ENCODE peak calls at places on chromosomes 12 and 14, in five cellular contexts. One of them, this sample, is unnamed.
A peak's percentile ranks its signal among the peaks of the same experiment; 100 is the strongest.

GRCh38 chr14:54211562-54212308 is 185.1 kb upstream of the CDKN3 start:
- DNase-seq in CD8-positive, alpha-beta T cell: no peak
- DNase-seq in pancreas: no peak
- DNase-seq in adrenal gland: no peak
- DNase-seq in fibroblast of pulmonary artery: peak; percentile 93
- DNase-seq in this sample: no peak

GRCh38 chr14:78142994-78143393 is 27.2 kb upstream of the NRXN3 start:
- DNase-seq in fibroblast of pulmonary artery: no peak
- DNase-seq in CD8-positive, alpha-beta T cell: no peak
- DNase-seq in pancreas: no peak
- DNase-seq in adrenal gland: no peak
- DNase-seq in this sample: no peak

GRCh38 chr12:93790472-93791152 is 113.4 kb downstream of the CRADD start:
- DNase-seq in adrenal gland: no peak
- DNase-seq in CD8-positive, alpha-beta T cell: no peak
- DNase-seq in fibroblast of pulmonary artery: peak; percentile 89
- DNase-seq in pancreas: no peak
- DNase-seq in this sample: no peak

GRCh38 chr12:56299308-56299852 is 750 bp downstream of the CS start:
- DNase-seq in CD8-positive, alpha-beta T cell: no peak
- DNase-seq in pancreas: no peak
- DNase-seq in fibroblast of pulmonary artery: no peak
- DNase-seq in adrenal gland: peak; percentile 25
- DNase-seq in this sample: no peak

GRCh38 chr12:77954156-77954555 is 123.5 kb downstream of the NAV3 start:
- DNase-seq in fibroblast of pulmonary artery: no peak
- DNase-seq in pancreas: no peak
- DNase-seq in CD8-positive, alpha-beta T cell: no peak
- DNase-seq in adrenal gland: no peak
- DNase-seq in this sample: no peak

GRCh38 chr12:3299929-3300832 is 190.8 kb upstream of the PRMT8 start:
- DNase-seq in CD8-positive, alpha-beta T cell: peak; percentile 83
- DNase-seq in fibroblast of pulmonary artery: peak; percentile 85
- DNase-seq in adrenal gland: peak; percentile 91
- DNase-seq in pancreas: peak; percentile 96
- DNase-seq in this sample: peak; percentile 59

GRCh38 chr12:123532808-123533649 is 490 bp downstream of the RILPL1 start:
- DNase-seq in pancreas: peak; percentile 82
- DNase-seq in CD8-positive, alpha-beta T cell: peak; percentile 49
- DNase-seq in fibroblast of pulmonary artery: peak; percentile 35
- DNase-seq in adrenal gland: peak; percentile 88
- DNase-seq in this sample: peak; percentile 17

GRCh38 chr12:98402081-98402480 is 113.3 kb upstream of the TMPO start:
- DNase-seq in CD8-positive, alpha-beta T cell: no peak
- DNase-seq in adrenal gland: no peak
- DNase-seq in pancreas: no peak
- DNase-seq in fibroblast of pulmonary artery: no peak
- DNase-seq in this sample: no peak

GRCh38 chr12:53299454-53300180 is at the start of gene MYG1:
- DNase-seq in CD8-positive, alpha-beta T cell: peak; percentile 90
- DNase-seq in fibroblast of pulmonary artery: peak; percentile 89
- DNase-seq in adrenal gland: peak; percentile 89
- DNase-seq in pancreas: peak; percentile 96
- DNase-seq in this sample: peak; percentile 70

GRCh38 chr12:117908411-117908810 is 60.4 kb downstream of the KSR2 start:
- DNase-seq in adrenal gland: no peak
- DNase-seq in fibroblast of pulmonary artery: no peak
- DNase-seq in CD8-positive, alpha-beta T cell: no peak
- DNase-seq in pancreas: no peak
- DNase-seq in this sample: no peak

GRCh38 chr12:69151254-69151751 is 88.1 kb upstream of the CPSF6 start:
- DNase-seq in pancreas: no peak
- DNase-seq in adrenal gland: no peak
- DNase-seq in fibroblast of pulmonary artery: no peak
- DNase-seq in CD8-positive, alpha-beta T cell: no peak
- DNase-seq in this sample: no peak

GRCh38 chr12:5736527-5736926 is 208.5 kb downstream of the ANO2 start:
- DNase-seq in adrenal gland: no peak
- DNase-seq in fibroblast of pulmonary artery: no peak
- DNase-seq in pancreas: no peak
- DNase-seq in CD8-positive, alpha-beta T cell: no peak
- DNase-seq in this sample: no peak

GRCh38 chr12:80040075-80040738 is 59.1 kb upstream of the OTOGL start:
- DNase-seq in pancreas: no peak
- DNase-seq in adrenal gland: no peak
- DNase-seq in CD8-positive, alpha-beta T cell: no peak
- DNase-seq in fibroblast of pulmonary artery: peak; percentile 29
- DNase-seq in this sample: no peak

GRCh38 chr12:105031061-105031807 is 45.1 kb downstream of the NOPCHAP1 start:
- DNase-seq in CD8-positive, alpha-beta T cell: no peak
- DNase-seq in adrenal gland: no peak
- DNase-seq in pancreas: no peak
- DNase-seq in fibroblast of pulmonary artery: no peak
- DNase-seq in this sample: no peak

GRCh38 chr12:26647091-26647490 is 185.9 kb downstream of the ITPR2 start:
- DNase-seq in pancreas: no peak
- DNase-seq in adrenal gland: no peak
- DNase-seq in fibroblast of pulmonary artery: no peak
- DNase-seq in CD8-positive, alpha-beta T cell: no peak
- DNase-seq in this sample: no peak

GRCh38 chr14:74302160-74302628 is 540 bp downstream of the ABCD4 start:
- DNase-seq in fibroblast of pulmonary artery: peak; percentile 62
- DNase-seq in pancreas: no peak
- DNase-seq in CD8-positive, alpha-beta T cell: no peak
- DNase-seq in adrenal gland: no peak
- DNase-seq in this sample: no peak

GRCh38 chr14:35747379-35747778 is 61.7 kb downstream of the RALGAPA1 start:
- DNase-seq in adrenal gland: no peak
- DNase-seq in CD8-positive, alpha-beta T cell: no peak
- DNase-seq in fibroblast of pulmonary artery: peak; percentile 18
- DNase-seq in pancreas: no peak
- DNase-seq in this sample: no peak

GRCh38 chr14:40417777-40418401 is 985.7 kb upstream of the FBXO33 start:
- DNase-seq in fibroblast of pulmonary artery: peak; percentile 4
- DNase-seq in CD8-positive, alpha-beta T cell: no peak
- DNase-seq in pancreas: no peak
- DNase-seq in adrenal gland: peak; percentile 16
- DNase-seq in this sample: no peak
- TF ChIP-seq CTCF in fibroblast of pulmonary artery: peak; percentile 45
- TF ChIP-seq CTCF in CD8-positive, alpha-beta T cell: peak; percentile 15
- TF ChIP-seq CTCF in pancreas: peak; percentile 28
- TF ChIP-seq CTCF in adrenal gland: peak; percentile 46
- TF ChIP-seq CTCF in this sample: no peak

DNA sequence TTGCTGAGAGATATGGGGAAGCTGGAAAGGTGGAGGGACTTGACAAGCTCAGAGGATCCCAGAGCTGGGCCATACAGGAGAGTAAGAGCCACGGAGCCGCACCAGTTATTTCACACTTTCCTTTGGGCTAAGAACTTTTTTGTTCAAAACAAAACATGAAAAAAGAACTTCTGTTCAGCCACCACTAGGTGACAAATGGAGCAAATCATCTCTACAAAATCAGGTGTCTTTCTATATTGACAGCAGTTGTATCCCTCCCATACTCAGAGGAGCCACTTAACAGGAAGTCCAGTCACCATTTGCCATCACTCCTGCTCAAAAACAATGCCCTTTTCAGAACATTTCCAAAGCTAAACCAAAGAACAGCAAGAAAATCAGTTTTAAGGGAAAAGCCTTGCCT is 70.3 kb upstream of the DBX2 start:
- DNase-seq in fibroblast of pulmonary artery: no peak
- DNase-seq in pancreas: no peak
- DNase-seq in CD8-positive, alpha-beta T cell: no peak
- DNase-seq in adrenal gland: no peak
- DNase-seq in this sample: no peak
- TF ChIP-seq CTCF in fibroblast of pulmonary artery: no peak
- TF ChIP-seq CTCF in pancreas: no peak
- TF ChIP-seq CTCF in CD8-positive, alpha-beta T cell: no peak
- TF ChIP-seq CTCF in adrenal gland: no peak
- TF ChIP-seq CTCF in this sample: no peak

DNA sequence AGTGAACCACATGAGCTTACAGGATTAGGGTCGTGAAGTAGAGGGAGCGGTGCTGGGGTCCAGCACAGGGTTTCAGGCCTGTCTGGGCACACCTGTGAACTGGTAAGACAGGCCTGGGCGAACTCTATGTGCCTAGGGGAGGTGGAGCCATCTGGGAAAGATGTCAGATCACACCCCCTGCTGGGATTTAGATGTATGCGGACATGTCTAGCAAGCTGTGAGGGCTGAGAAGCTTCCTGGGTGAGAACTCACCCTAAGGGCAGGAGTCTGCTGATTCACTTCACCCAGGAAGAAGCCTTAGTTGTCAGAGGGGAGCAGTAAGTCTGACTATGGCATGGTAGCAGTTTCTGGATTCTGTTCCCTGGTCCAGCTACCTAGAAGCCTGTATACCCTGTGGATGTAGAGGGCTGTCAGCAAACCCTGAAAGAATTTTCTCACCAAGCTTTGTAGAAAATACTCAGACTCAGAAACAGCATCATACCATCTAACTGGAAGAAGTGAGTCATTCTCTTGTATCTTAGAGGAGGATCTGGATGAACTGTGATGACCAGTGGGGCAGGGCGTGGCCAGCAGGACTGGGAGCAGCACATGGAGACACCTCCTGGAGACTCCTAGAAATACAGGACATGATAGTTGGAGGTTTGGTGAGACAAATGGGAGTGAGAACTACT is 11.2 kb upstream of the PYGL start:
- DNase-seq in adrenal gland: peak; percentile 94
- DNase-seq in pancreas: no peak
- DNase-seq in fibroblast of pulmonary artery: peak; percentile 88
- DNase-seq in CD8-positive, alpha-beta T cell: no peak
- DNase-seq in this sample: no peak
- TF ChIP-seq CTCF in adrenal gland: peak; percentile 52
- TF ChIP-seq CTCF in pancreas: no peak
- TF ChIP-seq CTCF in fibroblast of pulmonary artery: peak; percentile 53
- TF ChIP-seq CTCF in CD8-positive, alpha-beta T cell: no peak
- TF ChIP-seq CTCF in this sample: no peak

GRCh38 chr12:29309320-29309902 is 71.6 kb downstream of the ERGIC2 start:
- DNase-seq in adrenal gland: no peak
- DNase-seq in CD8-positive, alpha-beta T cell: no peak
- DNase-seq in fibroblast of pulmonary artery: peak; percentile 62
- DNase-seq in pancreas: no peak
- DNase-seq in this sample: no peak
- TF ChIP-seq CTCF in adrenal gland: peak; percentile 47
- TF ChIP-seq CTCF in CD8-positive, alpha-beta T cell: peak; percentile 31
- TF ChIP-seq CTCF in fibroblast of pulmonary artery: peak; percentile 48
- TF ChIP-seq CTCF in pancreas: peak; percentile 17
- TF ChIP-seq CTCF in this sample: no peak

GRCh38 chr12:57767876-57768275 is 998 bp upstream of the CYP27B1 start:
- DNase-seq in fibroblast of pulmonary artery: no peak
- DNase-seq in pancreas: no peak
- DNase-seq in CD8-positive, alpha-beta T cell: no peak
- DNase-seq in adrenal gland: no peak
- DNase-seq in this sample: no peak

GRCh38 chr12:57767317-57767716 is 439 bp upstream of the CYP27B1 start:
- DNase-seq in adrenal gland: no peak
- DNase-seq in CD8-positive, alpha-beta T cell: no peak
- DNase-seq in fibroblast of pulmonary artery: no peak
- DNase-seq in pancreas: no peak
- DNase-seq in this sample: no peak

GRCh38 chr12:57765003-57765697 is 1.7 kb downstream of the CYP27B1 start:
- DNase-seq in fibroblast of pulmonary artery: peak; percentile 30
- DNase-seq in CD8-positive, alpha-beta T cell: peak; percentile 70
- DNase-seq in adrenal gland: peak; percentile 57
- DNase-seq in pancreas: peak; percentile 86
- DNase-seq in this sample: peak; percentile 47

GRCh38 chr12:57765698-57766463 is 997 bp downstream of the CYP27B1 start:
- DNase-seq in adrenal gland: no peak
- DNase-seq in CD8-positive, alpha-beta T cell: no peak
- DNase-seq in fibroblast of pulmonary artery: no peak
- DNase-seq in pancreas: peak; percentile 80
- DNase-seq in this sample: no peak

DNA sequence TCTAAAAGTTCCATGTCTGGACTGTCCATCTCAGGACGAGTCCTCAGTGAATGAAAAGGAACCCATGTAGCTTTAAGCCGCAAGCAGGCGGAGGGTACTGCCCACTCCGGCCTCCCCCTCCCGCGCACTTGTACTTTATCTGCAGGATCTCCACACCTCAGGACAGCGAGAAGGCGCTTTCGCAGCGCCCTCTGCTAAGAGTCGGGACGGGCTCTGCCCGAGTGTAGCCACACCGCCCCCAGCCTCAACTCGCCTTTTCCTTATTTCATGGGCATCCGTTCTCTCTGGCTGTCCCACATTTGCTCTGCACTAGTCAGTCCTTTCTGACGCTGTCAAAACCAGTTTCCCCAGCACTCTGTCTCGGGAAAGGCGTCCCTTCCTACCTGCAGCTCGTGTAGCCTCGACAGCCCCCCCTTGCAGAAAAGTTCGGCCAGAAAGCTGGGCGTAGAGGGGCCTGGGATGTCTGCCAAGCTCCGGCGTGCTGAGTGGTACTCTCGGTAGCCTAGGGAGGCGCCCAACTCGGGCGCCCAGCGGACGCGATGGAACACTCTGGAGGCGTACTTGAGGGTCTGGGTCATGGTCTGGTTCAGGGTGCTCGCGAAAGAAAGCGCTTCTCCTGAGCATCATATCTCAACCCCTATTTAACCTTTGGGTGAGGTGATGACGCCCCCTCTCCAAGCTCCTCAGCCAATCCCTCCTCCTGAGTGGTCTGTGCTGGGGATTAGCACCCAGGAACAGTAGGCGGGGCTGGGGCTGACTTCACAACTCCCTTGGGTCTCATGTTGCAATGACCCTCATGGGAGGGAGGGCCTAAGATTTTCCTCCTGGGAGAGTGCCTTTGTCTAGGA is at the start of gene CYP27B1:
- DNase-seq in fibroblast of pulmonary artery: peak; percentile 47
- DNase-seq in adrenal gland: no peak
- DNase-seq in pancreas: no peak
- DNase-seq in CD8-positive, alpha-beta T cell: no peak
- DNase-seq in this sample: no peak
- TF ChIP-seq CTCF in fibroblast of pulmonary artery: no peak
- TF ChIP-seq CTCF in adrenal gland: no peak
- TF ChIP-seq CTCF in pancreas: no peak
- TF ChIP-seq CTCF in CD8-positive, alpha-beta T cell: no peak
- TF ChIP-seq CTCF in this sample: no peak

GRCh38 chr12:44812062-44812461 is 64.1 kb downstream of the NELL2 start:
- DNase-seq in CD8-positive, alpha-beta T cell: no peak
- DNase-seq in adrenal gland: no peak
- DNase-seq in fibroblast of pulmonary artery: no peak
- DNase-seq in pancreas: no peak
- DNase-seq in this sample: no peak
- TF ChIP-seq CTCF in CD8-positive, alpha-beta T cell: peak; percentile 55
- TF ChIP-seq CTCF in adrenal gland: no peak
- TF ChIP-seq CTCF in fibroblast of pulmonary artery: no peak
- TF ChIP-seq CTCF in pancreas: no peak
- TF ChIP-seq CTCF in this sample: peak; percentile 23

DNA sequence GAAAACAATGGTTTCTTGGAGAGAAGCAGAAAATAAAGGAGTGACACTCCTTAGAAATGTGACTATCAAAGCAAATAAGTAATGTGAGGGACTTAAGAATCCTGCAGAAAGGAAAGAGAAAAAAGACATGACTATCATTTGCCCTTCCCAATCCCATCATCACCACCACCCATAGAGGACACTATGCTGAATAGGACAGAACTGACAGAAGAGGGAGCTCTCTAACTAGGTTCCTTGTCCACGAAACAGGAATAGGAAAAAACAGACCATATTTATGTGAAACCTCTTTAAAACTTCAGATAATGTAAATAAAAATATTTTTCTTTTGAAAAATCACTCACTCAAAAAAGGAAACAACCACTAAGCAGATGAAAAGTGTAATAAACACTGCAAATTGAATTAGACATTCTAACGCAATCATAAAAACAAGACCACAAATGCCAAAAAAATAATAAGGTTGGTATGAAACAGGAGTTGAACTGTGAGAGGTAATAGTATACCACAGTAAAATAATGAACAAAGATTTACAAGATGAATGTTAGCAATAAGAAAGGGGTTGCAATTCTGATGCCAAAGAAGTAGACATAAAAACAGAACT is 24.1 kb downstream of the KLRD1 start:
- DNase-seq in pancreas: no peak
- DNase-seq in CD8-positive, alpha-beta T cell: no peak
- DNase-seq in adrenal gland: no peak
- DNase-seq in fibroblast of pulmonary artery: peak; percentile 79
- DNase-seq in this sample: no peak
- TF ChIP-seq CTCF in pancreas: peak; percentile 49
- TF ChIP-seq CTCF in CD8-positive, alpha-beta T cell: peak; percentile 51
- TF ChIP-seq CTCF in adrenal gland: peak; percentile 72
- TF ChIP-seq CTCF in fibroblast of pulmonary artery: peak; percentile 93
- TF ChIP-seq CTCF in this sample: peak; percentile 51